ENCODE peak calls at places on chromosome 13, in four cellular contexts. One of them, this sample, is unnamed. For H3K9me3, the result is how much of the 10 kb centered on the place peaks cover.

GRCh38 chr13:22173605-22174004 is 502.7 kb downstream of the FGF9 start:
- DNase-seq in left ventricle myocardium inferior: no peak
- DNase-seq in PC-9: no peak
- DNase-seq in thoracic aorta: no peak
- DNase-seq in this sample: no peak

GRCh38 chr13:48055712-48056111 is 18.2 kb downstream of the NUDT15 start:
- DNase-seq in thoracic aorta: no peak
- DNase-seq in left ventricle myocardium inferior: no peak
- DNase-seq in PC-9: no peak
- DNase-seq in this sample: no peak

GRCh38 chr13:32229443-32229842 is 85.7 kb downstream of the ZAR1L start:
- DNase-seq in thoracic aorta: no peak
- DNase-seq in PC-9: no peak
- DNase-seq in left ventricle myocardium inferior: no peak
- DNase-seq in this sample: no peak

GRCh38 chr13:48006396-48006795 is 5.3 kb upstream of the SUCLA2 start:
- DNase-seq in thoracic aorta: no peak
- DNase-seq in PC-9: no peak
- DNase-seq in left ventricle myocardium inferior: no peak
- DNase-seq in this sample: no peak

GRCh38 chr13:44331912-44332840 is 41.4 kb upstream of the SERP2 start:
- DNase-seq in PC-9: no peak
- DNase-seq in left ventricle myocardium inferior: peak
- DNase-seq in thoracic aorta: peak
- DNase-seq in this sample: peak

GRCh38 chr13:51330741-51331140 is 8.8 kb upstream of the SERPINE3 start:
- DNase-seq in left ventricle myocardium inferior: no peak
- DNase-seq in thoracic aorta: no peak
- DNase-seq in PC-9: no peak
- DNase-seq in this sample: no peak

GRCh38 chr13:23966691-23967615 is 69.7 kb upstream of the C1QTNF9B start:
- DNase-seq in left ventricle myocardium inferior: no peak
- DNase-seq in thoracic aorta: no peak
- DNase-seq in PC-9: no peak
- DNase-seq in this sample: no peak

GRCh38 chr13:50082426-50083283 is 67.4 kb downstream of the KCNRG start:
- DNase-seq in thoracic aorta: no peak
- DNase-seq in PC-9: peak
- DNase-seq in left ventricle myocardium inferior: peak
- DNase-seq in this sample: peak

GRCh38 chr13:25668345-25668744 is 296.6 kb downstream of the ATP8A2 start:
- DNase-seq in thoracic aorta: no peak
- DNase-seq in left ventricle myocardium inferior: no peak
- DNase-seq in PC-9: no peak
- DNase-seq in this sample: no peak

GRCh38 chr13:62611343-62611742 is 1195.7 kb upstream of the PCDH20 start:
- DNase-seq in thoracic aorta: no peak
- DNase-seq in PC-9: no peak
- DNase-seq in left ventricle myocardium inferior: no peak
- DNase-seq in this sample: peak

GRCh38 chr13:88068975-88069374 is 397.8 kb downstream of the SLITRK5 start:
- DNase-seq in thoracic aorta: no peak
- DNase-seq in PC-9: no peak
- DNase-seq in left ventricle myocardium inferior: no peak
- DNase-seq in this sample: no peak

GRCh38 chr13:51970251-51970793 is 40.9 kb downstream of the ATP7B start:
- DNase-seq in thoracic aorta: no peak
- DNase-seq in left ventricle myocardium inferior: no peak
- DNase-seq in PC-9: no peak
- DNase-seq in this sample: no peak

GRCh38 chr13:78603240-78603947 is at the start of gene POU4F1:
- DNase-seq in left ventricle myocardium inferior: peak
- DNase-seq in thoracic aorta: no peak
- DNase-seq in PC-9: no peak
- DNase-seq in this sample: peak

GRCh38 chr13:24038405-24038804 is 122.1 kb upstream of the SPATA13 start:
- DNase-seq in left ventricle myocardium inferior: no peak
- DNase-seq in PC-9: peak
- DNase-seq in thoracic aorta: no peak
- DNase-seq in this sample: no peak

GRCh38 chr13:45121421-45121820 is 1.1 kb downstream of the GTF2F2 start:
- DNase-seq in PC-9: no peak
- DNase-seq in thoracic aorta: no peak
- DNase-seq in left ventricle myocardium inferior: no peak
- DNase-seq in this sample: no peak

GRCh38 chr13:80690208-80690607 is 349.3 kb upstream of the SPRY2 start:
- DNase-seq in PC-9: no peak
- DNase-seq in left ventricle myocardium inferior: no peak
- DNase-seq in thoracic aorta: no peak
- DNase-seq in this sample: no peak

GRCh38 chr13:42119091-42119490 is 70.6 kb downstream of the DGKH start:
- DNase-seq in thoracic aorta: no peak
- DNase-seq in PC-9: no peak
- DNase-seq in left ventricle myocardium inferior: no peak
- DNase-seq in this sample: no peak

DNA sequence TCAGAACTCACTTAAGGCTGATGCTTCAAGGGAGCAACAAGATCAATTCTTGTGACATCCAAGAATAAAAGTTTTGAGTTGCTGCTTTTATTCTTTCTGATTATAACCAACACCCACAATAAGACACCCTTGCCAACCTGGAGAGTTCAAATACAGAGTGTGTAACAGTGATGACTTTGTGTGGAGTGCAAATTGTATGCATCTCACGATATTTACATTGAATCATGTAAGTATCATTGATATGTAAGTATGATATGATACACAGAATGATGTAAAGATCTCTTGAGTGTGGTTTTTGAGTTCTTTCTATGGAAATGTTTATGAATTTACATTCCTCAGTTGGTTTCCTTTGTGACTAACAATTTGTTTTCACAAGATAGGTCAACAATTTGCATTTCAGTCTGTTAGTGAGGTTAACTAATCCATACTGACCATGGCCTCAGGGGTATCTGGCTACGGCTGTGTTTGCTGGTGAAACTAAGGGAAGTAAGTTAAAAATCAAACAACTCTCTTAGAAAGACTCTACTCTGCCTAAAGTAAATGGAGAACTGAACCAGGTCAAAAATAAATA is 12.4 kb downstream of the LHFPL6 start:
- DNase-seq in left ventricle myocardium inferior: no peak
- DNase-seq in thoracic aorta: no peak
- DNase-seq in PC-9: no peak
- DNase-seq in this sample: no peak
- H3K27ac ChIP-seq in left ventricle myocardium inferior: no peak
- H3K27ac ChIP-seq in thoracic aorta: peak
- H3K27ac ChIP-seq in PC-9: no peak
- H3K27ac ChIP-seq in this sample: no peak

GRCh38 chr13:18954254-18954653 is 227.4 kb downstream of the TUBA3C start:
- DNase-seq in PC-9: no peak
- DNase-seq in left ventricle myocardium inferior: no peak
- DNase-seq in thoracic aorta: no peak
- DNase-seq in this sample: no peak
- H3K9me3 ChIP-seq in PC-9: under half
- H3K9me3 ChIP-seq in left ventricle myocardium inferior: under half
- H3K9me3 ChIP-seq in thoracic aorta: under half
- H3K9me3 ChIP-seq in this sample: under half

GRCh38 chr13:99045396-99045795 is 67.5 kb upstream of the DOCK9 start:
- DNase-seq in left ventricle myocardium inferior: no peak
- DNase-seq in thoracic aorta: no peak
- DNase-seq in PC-9: no peak
- DNase-seq in this sample: no peak

GRCh38 chr13:99043700-99044300 is 65.9 kb upstream of the DOCK9 start:
- DNase-seq in left ventricle myocardium inferior: no peak
- DNase-seq in PC-9: no peak
- DNase-seq in thoracic aorta: no peak
- DNase-seq in this sample: no peak

GRCh38 chr13:99042851-99043250 is 65.0 kb upstream of the DOCK9 start:
- DNase-seq in PC-9: no peak
- DNase-seq in thoracic aorta: no peak
- DNase-seq in left ventricle myocardium inferior: no peak
- DNase-seq in this sample: no peak

GRCh38 chr13:99044764-99045163 is 66.9 kb upstream of the DOCK9 start:
- DNase-seq in PC-9: no peak
- DNase-seq in left ventricle myocardium inferior: no peak
- DNase-seq in thoracic aorta: no peak
- DNase-seq in this sample: no peak

DNA sequence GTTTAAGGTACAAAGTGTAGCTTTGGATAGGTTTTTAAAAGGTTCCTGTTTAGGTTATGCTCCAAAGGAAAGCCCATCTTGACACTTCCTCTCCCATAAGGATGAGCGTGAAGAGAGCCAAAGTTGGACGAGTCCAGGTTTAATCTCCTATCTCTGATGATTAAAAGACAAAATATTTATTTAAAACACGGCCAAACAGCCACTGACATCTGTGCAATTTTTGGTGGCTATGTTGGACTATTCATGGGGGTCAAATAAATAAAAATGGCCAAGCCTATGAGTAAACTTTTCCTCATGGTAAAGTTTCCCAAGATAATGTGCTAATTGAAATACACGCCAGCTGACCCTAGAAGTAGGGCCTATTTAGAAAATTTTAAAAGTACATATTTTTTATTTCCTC is 69.0 kb upstream of the DOCK9 start:
- DNase-seq in thoracic aorta: no peak
- DNase-seq in PC-9: no peak
- DNase-seq in left ventricle myocardium inferior: no peak
- DNase-seq in this sample: no peak
- H3K4me3 ChIP-seq in thoracic aorta: no peak
- H3K4me3 ChIP-seq in PC-9: peak
- H3K4me3 ChIP-seq in left ventricle myocardium inferior: no peak
- H3K4me3 ChIP-seq in this sample: no peak

DNA sequence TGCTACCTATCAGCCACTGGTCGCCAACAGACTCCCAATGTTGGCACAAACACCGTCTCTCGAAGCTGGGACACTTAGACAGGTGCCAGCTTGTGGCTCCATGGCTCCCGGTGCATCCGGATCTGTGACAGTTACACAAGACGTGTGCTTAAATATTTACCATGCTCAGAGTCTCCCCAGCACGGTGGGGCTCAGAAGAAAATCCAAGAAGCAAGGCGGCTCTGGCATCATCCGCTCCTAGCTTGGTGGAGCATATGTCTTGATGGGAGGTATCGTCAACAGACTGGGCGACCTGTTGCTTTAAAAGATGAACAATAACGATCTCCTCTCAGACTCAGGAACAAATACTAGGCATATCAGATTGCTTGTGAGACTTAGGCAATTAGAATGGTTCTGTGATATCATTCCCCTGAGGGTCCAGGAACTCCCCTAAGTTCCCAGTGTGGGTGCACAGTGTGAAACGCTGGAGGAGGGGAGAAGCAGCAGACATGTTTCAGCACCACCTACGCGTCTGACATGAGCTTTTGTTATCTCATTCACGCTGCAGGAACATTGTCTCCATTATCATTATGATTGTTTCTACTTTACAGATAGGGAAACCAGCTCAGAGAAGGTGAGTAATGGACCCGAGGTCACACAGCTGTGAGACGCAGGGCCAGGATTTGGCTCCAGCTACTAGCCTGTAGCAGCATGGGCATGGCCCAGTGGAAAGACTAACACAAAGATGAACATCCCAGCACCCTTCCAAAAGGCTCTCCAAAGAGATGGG is 61.7 kb downstream of the ALOX5AP start:
- DNase-seq in PC-9: no peak
- DNase-seq in left ventricle myocardium inferior: no peak
- DNase-seq in thoracic aorta: no peak
- DNase-seq in this sample: no peak
- H3K27ac ChIP-seq in PC-9: peak
- H3K27ac ChIP-seq in left ventricle myocardium inferior: no peak
- H3K27ac ChIP-seq in thoracic aorta: no peak
- H3K27ac ChIP-seq in this sample: no peak

DNA sequence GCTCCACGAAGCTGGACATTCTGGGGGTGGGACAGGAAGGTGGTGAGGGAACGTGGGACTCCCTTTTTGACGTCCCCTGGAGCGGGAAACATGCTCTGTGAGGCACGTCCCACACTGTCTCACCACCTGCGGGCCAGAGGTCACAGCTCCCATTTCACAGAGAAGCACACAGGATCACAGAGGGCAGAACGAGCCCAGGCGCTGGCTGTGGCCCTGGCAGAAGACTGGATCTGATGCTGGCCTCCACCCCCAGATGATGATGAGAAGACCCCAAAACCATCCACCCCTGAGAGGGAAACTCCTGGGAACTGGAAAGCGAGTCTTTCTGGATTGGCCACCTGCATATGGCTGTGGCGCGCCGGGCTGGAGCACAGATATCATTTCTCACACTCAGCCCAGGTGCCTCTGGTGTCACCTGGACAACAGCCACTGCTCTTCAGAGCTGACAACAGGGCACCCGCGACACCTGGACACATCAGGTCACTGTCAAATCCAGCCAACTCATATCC is 216.2 kb downstream of the TUBA3C start:
- DNase-seq in left ventricle myocardium inferior: no peak
- DNase-seq in PC-9: no peak
- DNase-seq in thoracic aorta: no peak
- DNase-seq in this sample: no peak
- H3K9me3 ChIP-seq in left ventricle myocardium inferior: under half
- H3K9me3 ChIP-seq in PC-9: under half
- H3K9me3 ChIP-seq in thoracic aorta: under half
- H3K9me3 ChIP-seq in this sample: under half

DNA sequence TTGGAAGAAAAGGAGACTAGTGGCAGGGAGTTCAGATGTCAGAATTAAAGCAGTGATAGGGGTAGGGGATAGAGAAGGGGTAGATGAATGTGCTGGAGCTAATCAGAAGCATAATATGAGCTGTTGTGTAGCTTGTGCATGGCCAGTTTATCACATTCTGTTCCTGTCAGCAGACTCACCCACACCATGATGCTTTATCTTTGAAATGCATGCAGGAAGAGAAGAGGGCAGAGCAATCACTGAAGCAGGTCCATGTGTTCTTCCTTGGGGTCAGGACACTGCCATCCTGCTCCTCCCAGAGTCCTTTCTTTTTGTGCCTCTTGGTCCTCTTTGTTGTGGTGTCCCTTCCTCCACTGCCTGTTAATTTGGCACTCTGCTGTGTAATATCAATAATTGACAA is 5.8 kb downstream of the CHAMP1 start:
- DNase-seq in thoracic aorta: no peak
- DNase-seq in PC-9: no peak
- DNase-seq in left ventricle myocardium inferior: no peak
- DNase-seq in this sample: no peak
- H3K4me3 ChIP-seq in thoracic aorta: no peak
- H3K4me3 ChIP-seq in PC-9: no peak
- H3K4me3 ChIP-seq in left ventricle myocardium inferior: no peak
- H3K4me3 ChIP-seq in this sample: no peak

GRCh38 chr13:76874466-76874865 is 11.7 kb downstream of the KCTD12 start:
- DNase-seq in PC-9: no peak
- DNase-seq in left ventricle myocardium inferior: no peak
- DNase-seq in thoracic aorta: no peak
- DNase-seq in this sample: no peak
- H3K27ac ChIP-seq in PC-9: no peak
- H3K27ac ChIP-seq in left ventricle myocardium inferior: no peak
- H3K27ac ChIP-seq in thoracic aorta: no peak
- H3K27ac ChIP-seq in this sample: no peak

DNA sequence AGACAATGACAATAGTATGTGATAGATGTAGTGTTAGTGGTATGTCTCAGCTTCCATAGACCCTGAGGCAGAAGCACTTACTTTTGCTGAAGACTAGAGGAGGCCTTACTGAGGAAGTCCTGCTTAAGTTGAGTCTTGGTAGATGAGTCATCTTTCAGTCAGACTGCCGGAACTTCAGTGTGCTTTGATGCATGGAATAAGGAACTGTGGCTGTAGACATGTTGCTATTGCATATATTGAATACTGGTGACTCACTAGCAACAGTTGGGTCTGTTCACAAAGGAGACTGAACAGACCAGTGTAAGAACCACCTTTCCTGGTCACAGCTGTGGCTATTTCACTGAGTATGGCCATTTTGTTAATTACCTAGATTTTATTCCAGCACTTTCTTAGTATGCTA is 1000.6 kb downstream of the OLFM4 start:
- DNase-seq in PC-9: no peak
- DNase-seq in thoracic aorta: no peak
- DNase-seq in left ventricle myocardium inferior: no peak
- DNase-seq in this sample: no peak
- H3K9me3 ChIP-seq in PC-9: under half
- H3K9me3 ChIP-seq in thoracic aorta: under half
- H3K9me3 ChIP-seq in left ventricle myocardium inferior: half or more
- H3K9me3 ChIP-seq in this sample: under half